ENCODE peak calls at places on chromosome 16, in ten cellular contexts. J, F, Z, N, M, U, D, C, R and S are unnamed samples.

GRCh38 chr16:23052908-23053580 is 96.2 kb downstream of the USP31 start:
- DNase-seq in F (no peak), Z (no peak), R (no peak), M (no peak), N (no peak), C (no peak), D (no peak), U (no peak), J (no peak), S (no peak)

GRCh38 chr16:56269824-56270684 is 78.8 kb downstream of the GNAO1 start:
- DNase-seq in U (no peak), M (peak; percentile 16), F (no peak), Z (peak; percentile 86), D (peak; percentile 65), N (no peak), C (peak; percentile 11), J (no peak), R (peak; percentile 89), S (no peak)

GRCh38 chr16:3534126-3534525 is 33.3 kb downstream of the CLUAP1 start:
- DNase-seq in U (no peak), D (no peak), N (no peak), M (no peak), R (no peak), Z (no peak), J (no peak), F (no peak), C (no peak), S (no peak)

GRCh38 chr16:66560107-66560506 is 6.1 kb upstream of the CMTM1 start:
- DNase-seq in C (no peak), Z (no peak), F (no peak), R (no peak), M (no peak), U (no peak), J (no peak), D (no peak), N (no peak), S (no peak)

GRCh38 chr16:62872339-62872738 is 836.1 kb upstream of the CDH8 start:
- DNase-seq in J (no peak), U (no peak), Z (no peak), N (no peak), D (no peak), M (no peak), C (no peak), R (no peak), F (no peak), S (no peak)

GRCh38 chr16:56115817-56116576 is 75.3 kb upstream of the GNAO1 start:
- DNase-seq in R (no peak), M (no peak), C (no peak), J (no peak), U (no peak), N (no peak), Z (no peak), D (no peak), F (no peak), S (no peak)

GRCh38 chr16:66054095-66054494 is 312.4 kb upstream of the CDH5 start:
- DNase-seq in U (no peak), M (no peak), C (no peak), N (no peak), J (no peak), R (no peak), D (no peak), F (no peak), Z (no peak), S (no peak)

GRCh38 chr16:23785842-23786241 is 31.0 kb downstream of the CHP2 start:
- DNase-seq in U (no peak), M (no peak), N (no peak), Z (no peak), D (no peak), F (no peak), C (no peak), J (no peak), R (no peak), S (no peak)

GRCh38 chr16:66569827-66570405 is 3.7 kb downstream of the CMTM1 start:
- DNase-seq in Z (peak; percentile 81), C (peak; percentile 59), F (no peak), N (no peak), M (peak; percentile 86), U (peak; percentile 54), R (peak; percentile 43), J (no peak), D (no peak), S (no peak)

GRCh38 chr16:78993342-78993741 is 607.2 kb downstream of the MAF start:
- DNase-seq in N (no peak), R (no peak), C (no peak), J (peak; percentile 67), M (no peak), F (no peak), D (no peak), U (no peak), Z (no peak), S (peak; percentile 30)

GRCh38 chr16:30122621-30123160 is 329 bp downstream of the MAPK3 start:
- DNase-seq in Z (no peak), C (no peak), M (no peak), D (no peak), R (no peak), U (no peak), N (no peak), F (peak; percentile 16), J (no peak), S (no peak)

GRCh38 chr16:66695935-66696668 is 441 bp downstream of the CMTM4 start:
- DNase-seq in C (no peak), U (no peak), J (peak; percentile 4), N (no peak), Z (no peak), F (no peak), R (peak; percentile 39), D (peak; percentile 37), M (no peak), S (peak; percentile 65)

GRCh38 chr16:80369559-80369958 is 171.2 kb upstream of the DYNLRB2 start:
- DNase-seq in R (peak; percentile 85), D (no peak), U (peak; percentile 8), F (no peak), J (no peak), Z (peak; percentile 60), M (peak; percentile 47), C (peak; percentile 49), N (no peak), S (peak; percentile 62)

GRCh38 chr16:85123891-85124635 is 11.8 kb upstream of the CIBAR2 start:
- DNase-seq in F (no peak), C (peak; percentile 69), R (peak; percentile 87), M (no peak), N (no peak), D (peak; percentile 86), J (no peak), Z (peak; percentile 87), U (no peak), S (no peak)

GRCh38 chr16:54128629-54129230 is 157.9 kb downstream of the IRX3 start:
- DNase-seq in F (no peak), R (no peak), C (no peak), Z (no peak), N (no peak), J (no peak), D (no peak), U (no peak), M (no peak), S (no peak)

GRCh38 chr16:30741461-30741914 is 6.7 kb upstream of the PHKG2 start:
- DNase-seq in J (no peak), U (no peak), D (no peak), M (peak; percentile 95), Z (peak; percentile 92), R (peak; percentile 95), C (peak; percentile 98), F (no peak), N (no peak), S (peak; percentile 63)

GRCh38 chr16:8571061-8571596 is 19.2 kb downstream of the TMEM114 start:
- DNase-seq in N (no peak), M (peak; percentile 48), Z (peak; percentile 41), U (peak; percentile 44), D (no peak), J (no peak), F (no peak), C (no peak), R (peak; percentile 77), S (peak; percentile 27)

GRCh38 chr16:2611499-2611862 is 70.8 kb upstream of the KCTD5 start:
- DNase-seq in N (no peak), Z (no peak), F (no peak), J (no peak), U (no peak), R (no peak), C (no peak), D (no peak), M (no peak), S (no peak)